ENCODE peak calls at places on chromosomes 7 and 10, in seven cellular contexts. One of them, this sample, is unnamed.

GRCh38 chr10:47031251-47031952 is 120.2 kb downstream of the PTPN20 start:
- DNase-seq in stimulated activated CD8-positive, alpha-beta memory T cell treated with anti-CD3 and anti-CD28 coated beads, Interleukin-15, amount 100 ng/mL, for 24 hours: no peak
- DNase-seq in choroid plexus epithelial cell: no peak
- DNase-seq in adrenal gland: no peak
- DNase-seq in epithelial cell of esophagus: peak
- DNase-seq in foreskin fibroblast: peak
- DNase-seq in stimulated activated CD4-positive, alpha-beta T cell treated with anti-CD3 and anti-CD28 coated beads, Interleukin-4, amount 100 ng/mL, for 4 hours: no peak
- DNase-seq in this sample: peak

GRCh38 chr7:121083138-121083789 is 94.8 kb downstream of the CPED1 start:
- DNase-seq in stimulated activated CD8-positive, alpha-beta memory T cell treated with anti-CD3 and anti-CD28 coated beads, Interleukin-15, amount 100 ng/mL, for 24 hours: no peak
- DNase-seq in choroid plexus epithelial cell: peak
- DNase-seq in adrenal gland: no peak
- DNase-seq in epithelial cell of esophagus: peak
- DNase-seq in foreskin fibroblast: peak
- DNase-seq in stimulated activated CD4-positive, alpha-beta T cell treated with anti-CD3 and anti-CD28 coated beads, Interleukin-4, amount 100 ng/mL, for 4 hours: no peak
- DNase-seq in this sample: no peak

GRCh38 chr7:40493609-40494041 is 358.8 kb downstream of the SUGCT start:
- DNase-seq in stimulated activated CD8-positive, alpha-beta memory T cell treated with anti-CD3 and anti-CD28 coated beads, Interleukin-15, amount 100 ng/mL, for 24 hours: no peak
- DNase-seq in choroid plexus epithelial cell: no peak
- DNase-seq in adrenal gland: no peak
- DNase-seq in epithelial cell of esophagus: no peak
- DNase-seq in foreskin fibroblast: no peak
- DNase-seq in stimulated activated CD4-positive, alpha-beta T cell treated with anti-CD3 and anti-CD28 coated beads, Interleukin-4, amount 100 ng/mL, for 4 hours: no peak
- DNase-seq in this sample: no peak

GRCh38 chr10:71285180-71285545 is 33.9 kb upstream of the SLC29A3 start:
- DNase-seq in stimulated activated CD8-positive, alpha-beta memory T cell treated with anti-CD3 and anti-CD28 coated beads, Interleukin-15, amount 100 ng/mL, for 24 hours: no peak
- DNase-seq in choroid plexus epithelial cell: peak
- DNase-seq in adrenal gland: peak
- DNase-seq in epithelial cell of esophagus: peak
- DNase-seq in foreskin fibroblast: peak
- DNase-seq in stimulated activated CD4-positive, alpha-beta T cell treated with anti-CD3 and anti-CD28 coated beads, Interleukin-4, amount 100 ng/mL, for 4 hours: no peak
- DNase-seq in this sample: peak

GRCh38 chr10:35896011-35896410 is 253.9 kb upstream of the FZD8 start:
- DNase-seq in stimulated activated CD8-positive, alpha-beta memory T cell treated with anti-CD3 and anti-CD28 coated beads, Interleukin-15, amount 100 ng/mL, for 24 hours: no peak
- DNase-seq in choroid plexus epithelial cell: peak
- DNase-seq in adrenal gland: no peak
- DNase-seq in epithelial cell of esophagus: peak
- DNase-seq in foreskin fibroblast: peak
- DNase-seq in stimulated activated CD4-positive, alpha-beta T cell treated with anti-CD3 and anti-CD28 coated beads, Interleukin-4, amount 100 ng/mL, for 4 hours: no peak
- DNase-seq in this sample: no peak

GRCh38 chr7:105990726-105991465 is 27.8 kb downstream of the CDHR3 start:
- DNase-seq in stimulated activated CD8-positive, alpha-beta memory T cell treated with anti-CD3 and anti-CD28 coated beads, Interleukin-15, amount 100 ng/mL, for 24 hours: no peak
- DNase-seq in choroid plexus epithelial cell: peak
- DNase-seq in adrenal gland: peak
- DNase-seq in epithelial cell of esophagus: no peak
- DNase-seq in foreskin fibroblast: peak
- DNase-seq in stimulated activated CD4-positive, alpha-beta T cell treated with anti-CD3 and anti-CD28 coated beads, Interleukin-4, amount 100 ng/mL, for 4 hours: no peak
- DNase-seq in this sample: no peak

GRCh38 chr7:30470163-30470770 is 8.3 kb downstream of the NOD1 start:
- DNase-seq in stimulated activated CD8-positive, alpha-beta memory T cell treated with anti-CD3 and anti-CD28 coated beads, Interleukin-15, amount 100 ng/mL, for 24 hours: no peak
- DNase-seq in choroid plexus epithelial cell: peak
- DNase-seq in adrenal gland: peak
- DNase-seq in epithelial cell of esophagus: no peak
- DNase-seq in foreskin fibroblast: peak
- DNase-seq in stimulated activated CD4-positive, alpha-beta T cell treated with anti-CD3 and anti-CD28 coated beads, Interleukin-4, amount 100 ng/mL, for 4 hours: no peak
- DNase-seq in this sample: no peak

GRCh38 chr10:102620138-102620591 is 24.1 kb upstream of the TRIM8 start:
- DNase-seq in stimulated activated CD8-positive, alpha-beta memory T cell treated with anti-CD3 and anti-CD28 coated beads, Interleukin-15, amount 100 ng/mL, for 24 hours: no peak
- DNase-seq in choroid plexus epithelial cell: no peak
- DNase-seq in adrenal gland: peak
- DNase-seq in epithelial cell of esophagus: no peak
- DNase-seq in foreskin fibroblast: no peak
- DNase-seq in stimulated activated CD4-positive, alpha-beta T cell treated with anti-CD3 and anti-CD28 coated beads, Interleukin-4, amount 100 ng/mL, for 4 hours: no peak
- DNase-seq in this sample: no peak

GRCh38 chr10:17219024-17219423 is 9.0 kb upstream of the VIM start:
- DNase-seq in stimulated activated CD8-positive, alpha-beta memory T cell treated with anti-CD3 and anti-CD28 coated beads, Interleukin-15, amount 100 ng/mL, for 24 hours: no peak
- DNase-seq in choroid plexus epithelial cell: no peak
- DNase-seq in adrenal gland: no peak
- DNase-seq in epithelial cell of esophagus: peak
- DNase-seq in foreskin fibroblast: peak
- DNase-seq in stimulated activated CD4-positive, alpha-beta T cell treated with anti-CD3 and anti-CD28 coated beads, Interleukin-4, amount 100 ng/mL, for 4 hours: no peak
- DNase-seq in this sample: no peak

GRCh38 chr7:157710396-157710795 is 373.6 kb downstream of the DNAJB6 start:
- DNase-seq in stimulated activated CD8-positive, alpha-beta memory T cell treated with anti-CD3 and anti-CD28 coated beads, Interleukin-15, amount 100 ng/mL, for 24 hours: no peak
- DNase-seq in choroid plexus epithelial cell: no peak
- DNase-seq in adrenal gland: no peak
- DNase-seq in epithelial cell of esophagus: no peak
- DNase-seq in foreskin fibroblast: no peak
- DNase-seq in stimulated activated CD4-positive, alpha-beta T cell treated with anti-CD3 and anti-CD28 coated beads, Interleukin-4, amount 100 ng/mL, for 4 hours: no peak
- DNase-seq in this sample: no peak

GRCh38 chr10:30228638-30229037 is 120.4 kb downstream of the MTPAP start:
- DNase-seq in stimulated activated CD8-positive, alpha-beta memory T cell treated with anti-CD3 and anti-CD28 coated beads, Interleukin-15, amount 100 ng/mL, for 24 hours: no peak
- DNase-seq in choroid plexus epithelial cell: no peak
- DNase-seq in adrenal gland: no peak
- DNase-seq in epithelial cell of esophagus: no peak
- DNase-seq in foreskin fibroblast: peak
- DNase-seq in stimulated activated CD4-positive, alpha-beta T cell treated with anti-CD3 and anti-CD28 coated beads, Interleukin-4, amount 100 ng/mL, for 4 hours: no peak
- DNase-seq in this sample: no peak

GRCh38 chr10:10520391-10521385 is 497.0 kb upstream of the CELF2 start:
- DNase-seq in stimulated activated CD8-positive, alpha-beta memory T cell treated with anti-CD3 and anti-CD28 coated beads, Interleukin-15, amount 100 ng/mL, for 24 hours: no peak
- DNase-seq in choroid plexus epithelial cell: no peak
- DNase-seq in adrenal gland: no peak
- DNase-seq in epithelial cell of esophagus: no peak
- DNase-seq in foreskin fibroblast: peak
- DNase-seq in stimulated activated CD4-positive, alpha-beta T cell treated with anti-CD3 and anti-CD28 coated beads, Interleukin-4, amount 100 ng/mL, for 4 hours: no peak
- DNase-seq in this sample: peak

GRCh38 chr10:112082134-112082533 is 101.4 kb downstream of the GPAM start:
- DNase-seq in stimulated activated CD8-positive, alpha-beta memory T cell treated with anti-CD3 and anti-CD28 coated beads, Interleukin-15, amount 100 ng/mL, for 24 hours: no peak
- DNase-seq in choroid plexus epithelial cell: no peak
- DNase-seq in adrenal gland: peak
- DNase-seq in epithelial cell of esophagus: no peak
- DNase-seq in foreskin fibroblast: no peak
- DNase-seq in stimulated activated CD4-positive, alpha-beta T cell treated with anti-CD3 and anti-CD28 coated beads, Interleukin-4, amount 100 ng/mL, for 4 hours: no peak
- DNase-seq in this sample: no peak

GRCh38 chr7:44220046-44220720 is 19.4 kb downstream of the YKT6 start:
- DNase-seq in stimulated activated CD8-positive, alpha-beta memory T cell treated with anti-CD3 and anti-CD28 coated beads, Interleukin-15, amount 100 ng/mL, for 24 hours: no peak
- DNase-seq in choroid plexus epithelial cell: no peak
- DNase-seq in adrenal gland: no peak
- DNase-seq in epithelial cell of esophagus: no peak
- DNase-seq in foreskin fibroblast: no peak
- DNase-seq in stimulated activated CD4-positive, alpha-beta T cell treated with anti-CD3 and anti-CD28 coated beads, Interleukin-4, amount 100 ng/mL, for 4 hours: no peak
- DNase-seq in this sample: no peak

GRCh38 chr7:96558530-96558929 is 151.1 kb downstream of the SEM1 start:
- DNase-seq in stimulated activated CD8-positive, alpha-beta memory T cell treated with anti-CD3 and anti-CD28 coated beads, Interleukin-15, amount 100 ng/mL, for 24 hours: no peak
- DNase-seq in choroid plexus epithelial cell: peak
- DNase-seq in adrenal gland: no peak
- DNase-seq in epithelial cell of esophagus: no peak
- DNase-seq in foreskin fibroblast: no peak
- DNase-seq in stimulated activated CD4-positive, alpha-beta T cell treated with anti-CD3 and anti-CD28 coated beads, Interleukin-4, amount 100 ng/mL, for 4 hours: no peak
- DNase-seq in this sample: no peak

GRCh38 chr7:75928600-75928939 is 13.6 kb downstream of the POR start:
- DNase-seq in stimulated activated CD8-positive, alpha-beta memory T cell treated with anti-CD3 and anti-CD28 coated beads, Interleukin-15, amount 100 ng/mL, for 24 hours: no peak
- DNase-seq in choroid plexus epithelial cell: no peak
- DNase-seq in adrenal gland: no peak
- DNase-seq in epithelial cell of esophagus: no peak
- DNase-seq in foreskin fibroblast: no peak
- DNase-seq in stimulated activated CD4-positive, alpha-beta T cell treated with anti-CD3 and anti-CD28 coated beads, Interleukin-4, amount 100 ng/mL, for 4 hours: no peak
- DNase-seq in this sample: no peak

GRCh38 chr10:5891009-5891408 is 966 bp downstream of the FBH1 start:
- DNase-seq in stimulated activated CD8-positive, alpha-beta memory T cell treated with anti-CD3 and anti-CD28 coated beads, Interleukin-15, amount 100 ng/mL, for 24 hours: no peak
- DNase-seq in choroid plexus epithelial cell: no peak
- DNase-seq in adrenal gland: no peak
- DNase-seq in epithelial cell of esophagus: no peak
- DNase-seq in foreskin fibroblast: no peak
- DNase-seq in stimulated activated CD4-positive, alpha-beta T cell treated with anti-CD3 and anti-CD28 coated beads, Interleukin-4, amount 100 ng/mL, for 4 hours: no peak
- DNase-seq in this sample: no peak

GRCh38 chr10:130174343-130174742 is 38.2 kb downstream of the GLRX3 start:
- DNase-seq in stimulated activated CD8-positive, alpha-beta memory T cell treated with anti-CD3 and anti-CD28 coated beads, Interleukin-15, amount 100 ng/mL, for 24 hours: no peak
- DNase-seq in choroid plexus epithelial cell: no peak
- DNase-seq in adrenal gland: no peak
- DNase-seq in epithelial cell of esophagus: no peak
- DNase-seq in foreskin fibroblast: no peak
- DNase-seq in stimulated activated CD4-positive, alpha-beta T cell treated with anti-CD3 and anti-CD28 coated beads, Interleukin-4, amount 100 ng/mL, for 4 hours: no peak
- DNase-seq in this sample: no peak

GRCh38 chr10:4240641-4241197 is 455.7 kb upstream of the KLF6 start:
- DNase-seq in stimulated activated CD8-positive, alpha-beta memory T cell treated with anti-CD3 and anti-CD28 coated beads, Interleukin-15, amount 100 ng/mL, for 24 hours: no peak
- DNase-seq in choroid plexus epithelial cell: peak
- DNase-seq in adrenal gland: no peak
- DNase-seq in epithelial cell of esophagus: peak
- DNase-seq in foreskin fibroblast: peak
- DNase-seq in stimulated activated CD4-positive, alpha-beta T cell treated with anti-CD3 and anti-CD28 coated beads, Interleukin-4, amount 100 ng/mL, for 4 hours: no peak
- DNase-seq in this sample: no peak

GRCh38 chr7:42104231-42104630 is 132.8 kb downstream of the GLI3 start:
- DNase-seq in stimulated activated CD8-positive, alpha-beta memory T cell treated with anti-CD3 and anti-CD28 coated beads, Interleukin-15, amount 100 ng/mL, for 24 hours: no peak
- DNase-seq in choroid plexus epithelial cell: no peak
- DNase-seq in adrenal gland: no peak
- DNase-seq in epithelial cell of esophagus: peak
- DNase-seq in foreskin fibroblast: no peak
- DNase-seq in stimulated activated CD4-positive, alpha-beta T cell treated with anti-CD3 and anti-CD28 coated beads, Interleukin-4, amount 100 ng/mL, for 4 hours: no peak
- DNase-seq in this sample: no peak

GRCh38 chr10:51867956-51868355 is 168.6 kb upstream of the CSTF2T start:
- DNase-seq in stimulated activated CD8-positive, alpha-beta memory T cell treated with anti-CD3 and anti-CD28 coated beads, Interleukin-15, amount 100 ng/mL, for 24 hours: no peak
- DNase-seq in choroid plexus epithelial cell: peak
- DNase-seq in adrenal gland: no peak
- DNase-seq in epithelial cell of esophagus: peak
- DNase-seq in foreskin fibroblast: peak
- DNase-seq in stimulated activated CD4-positive, alpha-beta T cell treated with anti-CD3 and anti-CD28 coated beads, Interleukin-4, amount 100 ng/mL, for 4 hours: no peak
- DNase-seq in this sample: no peak

GRCh38 chr7:25553005-25553404 is 324.7 kb upstream of the NPVF start:
- DNase-seq in stimulated activated CD8-positive, alpha-beta memory T cell treated with anti-CD3 and anti-CD28 coated beads, Interleukin-15, amount 100 ng/mL, for 24 hours: no peak
- DNase-seq in choroid plexus epithelial cell: no peak
- DNase-seq in adrenal gland: no peak
- DNase-seq in epithelial cell of esophagus: no peak
- DNase-seq in foreskin fibroblast: no peak
- DNase-seq in stimulated activated CD4-positive, alpha-beta T cell treated with anti-CD3 and anti-CD28 coated beads, Interleukin-4, amount 100 ng/mL, for 4 hours: no peak
- DNase-seq in this sample: no peak

GRCh38 chr10:98380493-98381339 is 34.3 kb downstream of the PYROXD2 start:
- DNase-seq in stimulated activated CD8-positive, alpha-beta memory T cell treated with anti-CD3 and anti-CD28 coated beads, Interleukin-15, amount 100 ng/mL, for 24 hours: no peak
- DNase-seq in choroid plexus epithelial cell: no peak
- DNase-seq in adrenal gland: no peak
- DNase-seq in epithelial cell of esophagus: no peak
- DNase-seq in foreskin fibroblast: no peak
- DNase-seq in stimulated activated CD4-positive, alpha-beta T cell treated with anti-CD3 and anti-CD28 coated beads, Interleukin-4, amount 100 ng/mL, for 4 hours: no peak
- DNase-seq in this sample: no peak

GRCh38 chr10:131777162-131777561 is 123.6 kb upstream of the PPP2R2D start:
- DNase-seq in stimulated activated CD8-positive, alpha-beta memory T cell treated with anti-CD3 and anti-CD28 coated beads, Interleukin-15, amount 100 ng/mL, for 24 hours: no peak
- DNase-seq in choroid plexus epithelial cell: peak
- DNase-seq in adrenal gland: no peak
- DNase-seq in epithelial cell of esophagus: no peak
- DNase-seq in foreskin fibroblast: no peak
- DNase-seq in stimulated activated CD4-positive, alpha-beta T cell treated with anti-CD3 and anti-CD28 coated beads, Interleukin-4, amount 100 ng/mL, for 4 hours: no peak
- DNase-seq in this sample: no peak

GRCh38 chr10:104680467-104681401 is 39.6 kb downstream of the SORCS3 start:
- DNase-seq in stimulated activated CD8-positive, alpha-beta memory T cell treated with anti-CD3 and anti-CD28 coated beads, Interleukin-15, amount 100 ng/mL, for 24 hours: no peak
- DNase-seq in choroid plexus epithelial cell: no peak
- DNase-seq in adrenal gland: no peak
- DNase-seq in epithelial cell of esophagus: peak
- DNase-seq in foreskin fibroblast: peak
- DNase-seq in stimulated activated CD4-positive, alpha-beta T cell treated with anti-CD3 and anti-CD28 coated beads, Interleukin-4, amount 100 ng/mL, for 4 hours: no peak
- DNase-seq in this sample: no peak

GRCh38 chr7:30074422-30075030 is 46.3 kb downstream of the PLEKHA8 start:
- DNase-seq in stimulated activated CD8-positive, alpha-beta memory T cell treated with anti-CD3 and anti-CD28 coated beads, Interleukin-15, amount 100 ng/mL, for 24 hours: no peak
- DNase-seq in choroid plexus epithelial cell: peak
- DNase-seq in adrenal gland: no peak
- DNase-seq in epithelial cell of esophagus: peak
- DNase-seq in foreskin fibroblast: peak
- DNase-seq in stimulated activated CD4-positive, alpha-beta T cell treated with anti-CD3 and anti-CD28 coated beads, Interleukin-4, amount 100 ng/mL, for 4 hours: no peak
- DNase-seq in this sample: peak

GRCh38 chr7:154436560-154436959 is 384.4 kb downstream of the DPP6 start:
- DNase-seq in stimulated activated CD8-positive, alpha-beta memory T cell treated with anti-CD3 and anti-CD28 coated beads, Interleukin-15, amount 100 ng/mL, for 24 hours: no peak
- DNase-seq in choroid plexus epithelial cell: no peak
- DNase-seq in adrenal gland: no peak
- DNase-seq in epithelial cell of esophagus: no peak
- DNase-seq in foreskin fibroblast: no peak
- DNase-seq in stimulated activated CD4-positive, alpha-beta T cell treated with anti-CD3 and anti-CD28 coated beads, Interleukin-4, amount 100 ng/mL, for 4 hours: no peak
- DNase-seq in this sample: no peak

GRCh38 chr7:105581066-105581811 is at the start of gene EFCAB10:
- DNase-seq in stimulated activated CD8-positive, alpha-beta memory T cell treated with anti-CD3 and anti-CD28 coated beads, Interleukin-15, amount 100 ng/mL, for 24 hours: peak
- DNase-seq in choroid plexus epithelial cell: peak
- DNase-seq in adrenal gland: peak
- DNase-seq in epithelial cell of esophagus: peak
- DNase-seq in foreskin fibroblast: peak
- DNase-seq in stimulated activated CD4-positive, alpha-beta T cell treated with anti-CD3 and anti-CD28 coated beads, Interleukin-4, amount 100 ng/mL, for 4 hours: peak
- DNase-seq in this sample: no peak

GRCh38 chr7:11437987-11438386 is 394.0 kb downstream of the THSD7A start:
- DNase-seq in stimulated activated CD8-positive, alpha-beta memory T cell treated with anti-CD3 and anti-CD28 coated beads, Interleukin-15, amount 100 ng/mL, for 24 hours: no peak
- DNase-seq in choroid plexus epithelial cell: peak
- DNase-seq in adrenal gland: no peak
- DNase-seq in epithelial cell of esophagus: peak
- DNase-seq in foreskin fibroblast: peak
- DNase-seq in stimulated activated CD4-positive, alpha-beta T cell treated with anti-CD3 and anti-CD28 coated beads, Interleukin-4, amount 100 ng/mL, for 4 hours: no peak
- DNase-seq in this sample: no peak

GRCh38 chr10:69911571-69912528 is 110.1 kb downstream of the COL13A1 start:
- DNase-seq in stimulated activated CD8-positive, alpha-beta memory T cell treated with anti-CD3 and anti-CD28 coated beads, Interleukin-15, amount 100 ng/mL, for 24 hours: no peak
- DNase-seq in choroid plexus epithelial cell: no peak
- DNase-seq in adrenal gland: no peak
- DNase-seq in epithelial cell of esophagus: no peak
- DNase-seq in foreskin fibroblast: peak
- DNase-seq in stimulated activated CD4-positive, alpha-beta T cell treated with anti-CD3 and anti-CD28 coated beads, Interleukin-4, amount 100 ng/mL, for 4 hours: no peak
- DNase-seq in this sample: no peak

GRCh38 chr10:99396471-99396870 is 34.0 kb downstream of the GOT1 start:
- DNase-seq in stimulated activated CD8-positive, alpha-beta memory T cell treated with anti-CD3 and anti-CD28 coated beads, Interleukin-15, amount 100 ng/mL, for 24 hours: no peak
- DNase-seq in choroid plexus epithelial cell: peak
- DNase-seq in adrenal gland: no peak
- DNase-seq in epithelial cell of esophagus: no peak
- DNase-seq in foreskin fibroblast: peak
- DNase-seq in stimulated activated CD4-positive, alpha-beta T cell treated with anti-CD3 and anti-CD28 coated beads, Interleukin-4, amount 100 ng/mL, for 4 hours: no peak
- DNase-seq in this sample: no peak

GRCh38 chr10:43250925-43251663 is 15.8 kb downstream of the RASGEF1A start:
- DNase-seq in stimulated activated CD8-positive, alpha-beta memory T cell treated with anti-CD3 and anti-CD28 coated beads, Interleukin-15, amount 100 ng/mL, for 24 hours: no peak
- DNase-seq in choroid plexus epithelial cell: no peak
- DNase-seq in adrenal gland: no peak
- DNase-seq in epithelial cell of esophagus: no peak
- DNase-seq in foreskin fibroblast: no peak
- DNase-seq in stimulated activated CD4-positive, alpha-beta T cell treated with anti-CD3 and anti-CD28 coated beads, Interleukin-4, amount 100 ng/mL, for 4 hours: no peak
- DNase-seq in this sample: no peak

GRCh38 chr10:86693721-86694369 is 25.5 kb downstream of the LDB3 start:
- DNase-seq in stimulated activated CD8-positive, alpha-beta memory T cell treated with anti-CD3 and anti-CD28 coated beads, Interleukin-15, amount 100 ng/mL, for 24 hours: no peak
- DNase-seq in choroid plexus epithelial cell: peak
- DNase-seq in adrenal gland: peak
- DNase-seq in epithelial cell of esophagus: peak
- DNase-seq in foreskin fibroblast: peak
- DNase-seq in stimulated activated CD4-positive, alpha-beta T cell treated with anti-CD3 and anti-CD28 coated beads, Interleukin-4, amount 100 ng/mL, for 4 hours: no peak
- DNase-seq in this sample: peak